ENCODE peak calls at places on chromosome 4, in ten cellular contexts. One of them, this sample, is unnamed.

GRCh38 chr4:133130171-133130570 is 18.9 kb upstream of the PCDH10 start:
- DNase-seq in hypothalamus: no peak
- DNase-seq in GM13977: no peak
- DNase-seq in memory B cell: no peak
- DNase-seq in activated CD8-positive, alpha-beta memory T cell treated with anti-CD3 and anti-CD28 coated beads for 4 hours: no peak
- DNase-seq in central memory CD8-positive, alpha-beta T cell: no peak
- DNase-seq in endothelial cell: no peak
- DNase-seq in naive thymus-derived CD4-positive, alpha-beta T cell: no peak
- DNase-seq in effector memory CD4-positive, alpha-beta T cell: no peak
- DNase-seq in kidney glomerular epithelial cell: peak
- DNase-seq in this sample: no peak

GRCh38 chr4:57077550-57078311 is 32.5 kb downstream of the IGFBP7 start:
- DNase-seq in central memory CD8-positive, alpha-beta T cell: no peak
- DNase-seq in hypothalamus: no peak
- DNase-seq in GM13977: no peak
- DNase-seq in activated CD8-positive, alpha-beta memory T cell treated with anti-CD3 and anti-CD28 coated beads for 4 hours: no peak
- DNase-seq in effector memory CD4-positive, alpha-beta T cell: no peak
- DNase-seq in kidney glomerular epithelial cell: peak
- DNase-seq in naive thymus-derived CD4-positive, alpha-beta T cell: no peak
- DNase-seq in endothelial cell: no peak
- DNase-seq in memory B cell: no peak
- DNase-seq in this sample: no peak

GRCh38 chr4:55318541-55319129 is 27.4 kb upstream of the SRD5A3 start:
- DNase-seq in GM13977: no peak
- DNase-seq in central memory CD8-positive, alpha-beta T cell: no peak
- DNase-seq in memory B cell: no peak
- DNase-seq in naive thymus-derived CD4-positive, alpha-beta T cell: no peak
- DNase-seq in hypothalamus: no peak
- DNase-seq in effector memory CD4-positive, alpha-beta T cell: no peak
- DNase-seq in endothelial cell: no peak
- DNase-seq in activated CD8-positive, alpha-beta memory T cell treated with anti-CD3 and anti-CD28 coated beads for 4 hours: no peak
- DNase-seq in kidney glomerular epithelial cell: no peak
- DNase-seq in this sample: no peak

GRCh38 chr4:167379433-167379832 is 145.1 kb upstream of the SPOCK3 start:
- DNase-seq in endothelial cell: no peak
- DNase-seq in kidney glomerular epithelial cell: no peak
- DNase-seq in GM13977: no peak
- DNase-seq in naive thymus-derived CD4-positive, alpha-beta T cell: no peak
- DNase-seq in memory B cell: no peak
- DNase-seq in activated CD8-positive, alpha-beta memory T cell treated with anti-CD3 and anti-CD28 coated beads for 4 hours: no peak
- DNase-seq in hypothalamus: no peak
- DNase-seq in central memory CD8-positive, alpha-beta T cell: no peak
- DNase-seq in effector memory CD4-positive, alpha-beta T cell: no peak
- DNase-seq in this sample: no peak

GRCh38 chr4:59455751-59456150 is 1744.4 kb upstream of the ADGRL3 start:
- DNase-seq in endothelial cell: no peak
- DNase-seq in kidney glomerular epithelial cell: no peak
- DNase-seq in GM13977: no peak
- DNase-seq in hypothalamus: no peak
- DNase-seq in memory B cell: no peak
- DNase-seq in naive thymus-derived CD4-positive, alpha-beta T cell: no peak
- DNase-seq in central memory CD8-positive, alpha-beta T cell: no peak
- DNase-seq in effector memory CD4-positive, alpha-beta T cell: no peak
- DNase-seq in activated CD8-positive, alpha-beta memory T cell treated with anti-CD3 and anti-CD28 coated beads for 4 hours: no peak
- DNase-seq in this sample: no peak

GRCh38 chr4:55012363-55013255 is 112.8 kb downstream of the KDR start:
- DNase-seq in memory B cell: no peak
- DNase-seq in effector memory CD4-positive, alpha-beta T cell: no peak
- DNase-seq in endothelial cell: no peak
- DNase-seq in hypothalamus: no peak
- DNase-seq in activated CD8-positive, alpha-beta memory T cell treated with anti-CD3 and anti-CD28 coated beads for 4 hours: no peak
- DNase-seq in kidney glomerular epithelial cell: no peak
- DNase-seq in GM13977: no peak
- DNase-seq in central memory CD8-positive, alpha-beta T cell: no peak
- DNase-seq in naive thymus-derived CD4-positive, alpha-beta T cell: no peak
- DNase-seq in this sample: no peak

GRCh38 chr4:173218411-173219125 is 50.0 kb downstream of the GALNT7 start:
- DNase-seq in hypothalamus: no peak
- DNase-seq in GM13977: no peak
- DNase-seq in effector memory CD4-positive, alpha-beta T cell: no peak
- DNase-seq in central memory CD8-positive, alpha-beta T cell: no peak
- DNase-seq in endothelial cell: no peak
- DNase-seq in activated CD8-positive, alpha-beta memory T cell treated with anti-CD3 and anti-CD28 coated beads for 4 hours: no peak
- DNase-seq in memory B cell: no peak
- DNase-seq in naive thymus-derived CD4-positive, alpha-beta T cell: no peak
- DNase-seq in kidney glomerular epithelial cell: peak
- DNase-seq in this sample: no peak

GRCh38 chr4:107027379-107027778 is 8.7 kb downstream of the DKK2 start:
- DNase-seq in memory B cell: no peak
- DNase-seq in central memory CD8-positive, alpha-beta T cell: no peak
- DNase-seq in GM13977: no peak
- DNase-seq in activated CD8-positive, alpha-beta memory T cell treated with anti-CD3 and anti-CD28 coated beads for 4 hours: no peak
- DNase-seq in hypothalamus: no peak
- DNase-seq in effector memory CD4-positive, alpha-beta T cell: no peak
- DNase-seq in endothelial cell: no peak
- DNase-seq in naive thymus-derived CD4-positive, alpha-beta T cell: no peak
- DNase-seq in kidney glomerular epithelial cell: no peak
- DNase-seq in this sample: no peak

GRCh38 chr4:94534401-94535312 is 82.9 kb downstream of the PDLIM5 start:
- DNase-seq in naive thymus-derived CD4-positive, alpha-beta T cell: no peak
- DNase-seq in effector memory CD4-positive, alpha-beta T cell: no peak
- DNase-seq in kidney glomerular epithelial cell: no peak
- DNase-seq in GM13977: peak
- DNase-seq in hypothalamus: no peak
- DNase-seq in memory B cell: no peak
- DNase-seq in endothelial cell: no peak
- DNase-seq in central memory CD8-positive, alpha-beta T cell: no peak
- DNase-seq in activated CD8-positive, alpha-beta memory T cell treated with anti-CD3 and anti-CD28 coated beads for 4 hours: no peak
- DNase-seq in this sample: no peak

GRCh38 chr4:56129431-56129861 is 180.7 kb downstream of the CEP135 start:
- DNase-seq in central memory CD8-positive, alpha-beta T cell: no peak
- DNase-seq in endothelial cell: peak
- DNase-seq in memory B cell: no peak
- DNase-seq in effector memory CD4-positive, alpha-beta T cell: no peak
- DNase-seq in activated CD8-positive, alpha-beta memory T cell treated with anti-CD3 and anti-CD28 coated beads for 4 hours: no peak
- DNase-seq in GM13977: no peak
- DNase-seq in hypothalamus: no peak
- DNase-seq in naive thymus-derived CD4-positive, alpha-beta T cell: no peak
- DNase-seq in kidney glomerular epithelial cell: no peak
- DNase-seq in this sample: peak

GRCh38 chr4:189124149-189124758 is 816.4 kb upstream of the FRG1 start:
- DNase-seq in endothelial cell: peak
- DNase-seq in memory B cell: no peak
- DNase-seq in effector memory CD4-positive, alpha-beta T cell: no peak
- DNase-seq in central memory CD8-positive, alpha-beta T cell: no peak
- DNase-seq in hypothalamus: peak
- DNase-seq in kidney glomerular epithelial cell: peak
- DNase-seq in GM13977: no peak
- DNase-seq in naive thymus-derived CD4-positive, alpha-beta T cell: no peak
- DNase-seq in activated CD8-positive, alpha-beta memory T cell treated with anti-CD3 and anti-CD28 coated beads for 4 hours: no peak
- DNase-seq in this sample: no peak

GRCh38 chr4:143410015-143410414 is 73.3 kb downstream of the GAB1 start:
- DNase-seq in GM13977: no peak
- DNase-seq in endothelial cell: no peak
- DNase-seq in hypothalamus: no peak
- DNase-seq in memory B cell: no peak
- DNase-seq in naive thymus-derived CD4-positive, alpha-beta T cell: no peak
- DNase-seq in central memory CD8-positive, alpha-beta T cell: no peak
- DNase-seq in effector memory CD4-positive, alpha-beta T cell: no peak
- DNase-seq in kidney glomerular epithelial cell: no peak
- DNase-seq in activated CD8-positive, alpha-beta memory T cell treated with anti-CD3 and anti-CD28 coated beads for 4 hours: no peak
- DNase-seq in this sample: no peak

GRCh38 chr4:40908297-40908696 is 158.5 kb downstream of the NSUN7 start:
- DNase-seq in endothelial cell: no peak
- DNase-seq in activated CD8-positive, alpha-beta memory T cell treated with anti-CD3 and anti-CD28 coated beads for 4 hours: no peak
- DNase-seq in GM13977: no peak
- DNase-seq in effector memory CD4-positive, alpha-beta T cell: no peak
- DNase-seq in memory B cell: no peak
- DNase-seq in hypothalamus: no peak
- DNase-seq in kidney glomerular epithelial cell: no peak
- DNase-seq in central memory CD8-positive, alpha-beta T cell: no peak
- DNase-seq in naive thymus-derived CD4-positive, alpha-beta T cell: no peak
- DNase-seq in this sample: no peak

GRCh38 chr4:153337686-153338085 is 6.8 kb upstream of the MND1 start:
- DNase-seq in effector memory CD4-positive, alpha-beta T cell: no peak
- DNase-seq in kidney glomerular epithelial cell: no peak
- DNase-seq in central memory CD8-positive, alpha-beta T cell: no peak
- DNase-seq in hypothalamus: no peak
- DNase-seq in memory B cell: no peak
- DNase-seq in naive thymus-derived CD4-positive, alpha-beta T cell: no peak
- DNase-seq in GM13977: no peak
- DNase-seq in activated CD8-positive, alpha-beta memory T cell treated with anti-CD3 and anti-CD28 coated beads for 4 hours: no peak
- DNase-seq in endothelial cell: no peak
- DNase-seq in this sample: no peak

GRCh38 chr4:10386044-10386443 is 71.2 kb downstream of the ZNF518B start:
- DNase-seq in kidney glomerular epithelial cell: no peak
- DNase-seq in activated CD8-positive, alpha-beta memory T cell treated with anti-CD3 and anti-CD28 coated beads for 4 hours: no peak
- DNase-seq in naive thymus-derived CD4-positive, alpha-beta T cell: no peak
- DNase-seq in hypothalamus: no peak
- DNase-seq in endothelial cell: no peak
- DNase-seq in effector memory CD4-positive, alpha-beta T cell: no peak
- DNase-seq in central memory CD8-positive, alpha-beta T cell: no peak
- DNase-seq in memory B cell: no peak
- DNase-seq in GM13977: no peak
- DNase-seq in this sample: no peak

GRCh38 chr4:127261476-127261875 is 371.3 kb upstream of the INTU start:
- DNase-seq in effector memory CD4-positive, alpha-beta T cell: no peak
- DNase-seq in naive thymus-derived CD4-positive, alpha-beta T cell: no peak
- DNase-seq in GM13977: no peak
- DNase-seq in kidney glomerular epithelial cell: no peak
- DNase-seq in endothelial cell: no peak
- DNase-seq in memory B cell: no peak
- DNase-seq in hypothalamus: no peak
- DNase-seq in central memory CD8-positive, alpha-beta T cell: no peak
- DNase-seq in activated CD8-positive, alpha-beta memory T cell treated with anti-CD3 and anti-CD28 coated beads for 4 hours: no peak
- DNase-seq in this sample: no peak

GRCh38 chr4:2040391-2041233 is 18.5 kb upstream of the NAT8L start:
- DNase-seq in activated CD8-positive, alpha-beta memory T cell treated with anti-CD3 and anti-CD28 coated beads for 4 hours: no peak
- DNase-seq in endothelial cell: no peak
- DNase-seq in hypothalamus: no peak
- DNase-seq in central memory CD8-positive, alpha-beta T cell: no peak
- DNase-seq in effector memory CD4-positive, alpha-beta T cell: no peak
- DNase-seq in memory B cell: no peak
- DNase-seq in GM13977: peak
- DNase-seq in kidney glomerular epithelial cell: no peak
- DNase-seq in naive thymus-derived CD4-positive, alpha-beta T cell: no peak
- DNase-seq in this sample: no peak

GRCh38 chr4:88738714-88739366 is 41.2 kb upstream of the NAP1L5 start:
- DNase-seq in naive thymus-derived CD4-positive, alpha-beta T cell: no peak
- DNase-seq in kidney glomerular epithelial cell: no peak
- DNase-seq in central memory CD8-positive, alpha-beta T cell: no peak
- DNase-seq in memory B cell: no peak
- DNase-seq in activated CD8-positive, alpha-beta memory T cell treated with anti-CD3 and anti-CD28 coated beads for 4 hours: no peak
- DNase-seq in GM13977: no peak
- DNase-seq in effector memory CD4-positive, alpha-beta T cell: no peak
- DNase-seq in hypothalamus: no peak
- DNase-seq in endothelial cell: no peak
- DNase-seq in this sample: no peak

GRCh38 chr4:1050486-1051213 is 39.2 kb downstream of the FGFRL1 start:
- DNase-seq in naive thymus-derived CD4-positive, alpha-beta T cell: no peak
- DNase-seq in kidney glomerular epithelial cell: no peak
- DNase-seq in endothelial cell: no peak
- DNase-seq in activated CD8-positive, alpha-beta memory T cell treated with anti-CD3 and anti-CD28 coated beads for 4 hours: no peak
- DNase-seq in memory B cell: no peak
- DNase-seq in hypothalamus: peak
- DNase-seq in central memory CD8-positive, alpha-beta T cell: no peak
- DNase-seq in effector memory CD4-positive, alpha-beta T cell: no peak
- DNase-seq in GM13977: no peak
- DNase-seq in this sample: no peak

GRCh38 chr4:86595426-86595805 is 1.3 kb downstream of the PTPN13 start:
- DNase-seq in effector memory CD4-positive, alpha-beta T cell: no peak
- DNase-seq in kidney glomerular epithelial cell: peak
- DNase-seq in endothelial cell: no peak
- DNase-seq in hypothalamus: peak
- DNase-seq in naive thymus-derived CD4-positive, alpha-beta T cell: no peak
- DNase-seq in central memory CD8-positive, alpha-beta T cell: no peak
- DNase-seq in GM13977: no peak
- DNase-seq in memory B cell: no peak
- DNase-seq in activated CD8-positive, alpha-beta memory T cell treated with anti-CD3 and anti-CD28 coated beads for 4 hours: no peak
- DNase-seq in this sample: no peak

GRCh38 chr4:74206088-74206826 is 48.3 kb downstream of the MTHFD2L start:
- DNase-seq in hypothalamus: no peak
- DNase-seq in naive thymus-derived CD4-positive, alpha-beta T cell: no peak
- DNase-seq in GM13977: peak
- DNase-seq in activated CD8-positive, alpha-beta memory T cell treated with anti-CD3 and anti-CD28 coated beads for 4 hours: no peak
- DNase-seq in kidney glomerular epithelial cell: peak
- DNase-seq in endothelial cell: no peak
- DNase-seq in effector memory CD4-positive, alpha-beta T cell: no peak
- DNase-seq in memory B cell: no peak
- DNase-seq in central memory CD8-positive, alpha-beta T cell: no peak
- DNase-seq in this sample: no peak

GRCh38 chr4:16722386-16722785 is 176.1 kb downstream of the LDB2 start:
- DNase-seq in hypothalamus: no peak
- DNase-seq in activated CD8-positive, alpha-beta memory T cell treated with anti-CD3 and anti-CD28 coated beads for 4 hours: no peak
- DNase-seq in endothelial cell: no peak
- DNase-seq in memory B cell: no peak
- DNase-seq in central memory CD8-positive, alpha-beta T cell: no peak
- DNase-seq in GM13977: no peak
- DNase-seq in naive thymus-derived CD4-positive, alpha-beta T cell: no peak
- DNase-seq in kidney glomerular epithelial cell: no peak
- DNase-seq in effector memory CD4-positive, alpha-beta T cell: no peak
- DNase-seq in this sample: no peak

GRCh38 chr4:52843958-52844357 is 18.2 kb upstream of the RASL11B start:
- DNase-seq in endothelial cell: no peak
- DNase-seq in GM13977: no peak
- DNase-seq in hypothalamus: no peak
- DNase-seq in memory B cell: no peak
- DNase-seq in activated CD8-positive, alpha-beta memory T cell treated with anti-CD3 and anti-CD28 coated beads for 4 hours: no peak
- DNase-seq in kidney glomerular epithelial cell: no peak
- DNase-seq in central memory CD8-positive, alpha-beta T cell: no peak
- DNase-seq in effector memory CD4-positive, alpha-beta T cell: no peak
- DNase-seq in naive thymus-derived CD4-positive, alpha-beta T cell: no peak
- DNase-seq in this sample: no peak

GRCh38 chr4:173264245-173264959 is 69.8 kb downstream of the HMGB2 start:
- DNase-seq in activated CD8-positive, alpha-beta memory T cell treated with anti-CD3 and anti-CD28 coated beads for 4 hours: no peak
- DNase-seq in effector memory CD4-positive, alpha-beta T cell: no peak
- DNase-seq in GM13977: no peak
- DNase-seq in naive thymus-derived CD4-positive, alpha-beta T cell: peak
- DNase-seq in central memory CD8-positive, alpha-beta T cell: peak
- DNase-seq in memory B cell: peak
- DNase-seq in endothelial cell: peak
- DNase-seq in kidney glomerular epithelial cell: no peak
- DNase-seq in hypothalamus: no peak
- DNase-seq in this sample: peak

GRCh38 chr4:165355900-165356300 is 22.9 kb upstream of the CPE start:
- DNase-seq in central memory CD8-positive, alpha-beta T cell: no peak
- DNase-seq in activated CD8-positive, alpha-beta memory T cell treated with anti-CD3 and anti-CD28 coated beads for 4 hours: no peak
- DNase-seq in hypothalamus: no peak
- DNase-seq in naive thymus-derived CD4-positive, alpha-beta T cell: no peak
- DNase-seq in GM13977: peak
- DNase-seq in memory B cell: no peak
- DNase-seq in effector memory CD4-positive, alpha-beta T cell: no peak
- DNase-seq in endothelial cell: peak
- DNase-seq in kidney glomerular epithelial cell: peak
- DNase-seq in this sample: peak

GRCh38 chr4:1720163-1720983 is 750 bp downstream of the TMEM129 start:
- DNase-seq in memory B cell: no peak
- DNase-seq in endothelial cell: peak
- DNase-seq in hypothalamus: no peak
- DNase-seq in central memory CD8-positive, alpha-beta T cell: no peak
- DNase-seq in GM13977: peak
- DNase-seq in activated CD8-positive, alpha-beta memory T cell treated with anti-CD3 and anti-CD28 coated beads for 4 hours: no peak
- DNase-seq in effector memory CD4-positive, alpha-beta T cell: no peak
- DNase-seq in naive thymus-derived CD4-positive, alpha-beta T cell: peak
- DNase-seq in kidney glomerular epithelial cell: no peak
- DNase-seq in this sample: peak

GRCh38 chr4:11424000-11424399 is 4.7 kb downstream of the HS3ST1 start:
- DNase-seq in effector memory CD4-positive, alpha-beta T cell: no peak
- DNase-seq in endothelial cell: peak
- DNase-seq in activated CD8-positive, alpha-beta memory T cell treated with anti-CD3 and anti-CD28 coated beads for 4 hours: no peak
- DNase-seq in memory B cell: peak
- DNase-seq in central memory CD8-positive, alpha-beta T cell: no peak
- DNase-seq in hypothalamus: no peak
- DNase-seq in naive thymus-derived CD4-positive, alpha-beta T cell: peak
- DNase-seq in GM13977: peak
- DNase-seq in kidney glomerular epithelial cell: no peak
- DNase-seq in this sample: peak

GRCh38 chr4:70734168-70734954 is 12.6 kb downstream of the RUFY3 start:
- DNase-seq in effector memory CD4-positive, alpha-beta T cell: no peak
- DNase-seq in naive thymus-derived CD4-positive, alpha-beta T cell: peak
- DNase-seq in memory B cell: peak
- DNase-seq in central memory CD8-positive, alpha-beta T cell: no peak
- DNase-seq in endothelial cell: no peak
- DNase-seq in GM13977: peak
- DNase-seq in kidney glomerular epithelial cell: peak
- DNase-seq in activated CD8-positive, alpha-beta memory T cell treated with anti-CD3 and anti-CD28 coated beads for 4 hours: no peak
- DNase-seq in hypothalamus: no peak
- DNase-seq in this sample: peak